ENCODE peak calls at places on chromosomes 1 and 21, in six cellular contexts. One of them, this sample, is unnamed.
A peak's percentile ranks its signal among the peaks of the same experiment; 100 is the strongest.

GRCh38 chr1:212955098-212955497 is 4.8 kb downstream of the VASH2 start:
- DNase-seq in A549: no peak
- DNase-seq in IMR-90: no peak
- DNase-seq in HepG2: no peak
- DNase-seq in GM12878: peak; percentile 68
- DNase-seq in K562: no peak
- DNase-seq in this sample: no peak

GRCh38 chr1:236338096-236338495 is 56.0 kb upstream of the EDARADD start:
- DNase-seq in HepG2: no peak
- DNase-seq in GM12878: no peak
- DNase-seq in K562: no peak
- DNase-seq in A549: no peak
- DNase-seq in IMR-90: peak; percentile 1
- DNase-seq in this sample: no peak

GRCh38 chr1:11955221-11955620 is 20.7 kb downstream of the PLOD1 start:
- DNase-seq in IMR-90: no peak
- DNase-seq in K562: peak; percentile 36
- DNase-seq in GM12878: no peak
- DNase-seq in HepG2: no peak
- DNase-seq in A549: no peak
- DNase-seq in this sample: no peak

GRCh38 chr1:244735404-244735803 is 82.5 kb downstream of the DESI2 start:
- DNase-seq in GM12878: peak; percentile 7
- DNase-seq in IMR-90: peak; percentile 20
- DNase-seq in A549: peak; percentile 38
- DNase-seq in HepG2: no peak
- DNase-seq in K562: no peak
- DNase-seq in this sample: no peak

GRCh38 chr1:16174261-16174871 is 18.5 kb upstream of the EPHA2 start:
- DNase-seq in A549: no peak
- DNase-seq in GM12878: no peak
- DNase-seq in IMR-90: no peak
- DNase-seq in K562: no peak
- DNase-seq in HepG2: no peak
- DNase-seq in this sample: no peak

GRCh38 chr21:42622284-42622683 is 31.1 kb upstream of the PDE9A start:
- DNase-seq in K562: no peak
- DNase-seq in IMR-90: no peak
- DNase-seq in GM12878: no peak
- DNase-seq in A549: no peak
- DNase-seq in HepG2: no peak
- DNase-seq in this sample: no peak

GRCh38 chr1:76198452-76198851 is 123.9 kb downstream of the ST6GALNAC3 start:
- DNase-seq in HepG2: no peak
- DNase-seq in IMR-90: no peak
- DNase-seq in A549: no peak
- DNase-seq in K562: no peak
- DNase-seq in GM12878: no peak
- DNase-seq in this sample: no peak

GRCh38 chr1:213192026-213192425 is 141.0 kb downstream of the RPS6KC1 start:
- DNase-seq in K562: no peak
- DNase-seq in IMR-90: no peak
- DNase-seq in A549: no peak
- DNase-seq in GM12878: no peak
- DNase-seq in HepG2: no peak
- DNase-seq in this sample: no peak

GRCh38 chr1:183734600-183735036 is 70.3 kb upstream of the RGL1 start:
- DNase-seq in IMR-90: peak; percentile 48
- DNase-seq in K562: no peak
- DNase-seq in A549: no peak
- DNase-seq in GM12878: no peak
- DNase-seq in HepG2: no peak
- DNase-seq in this sample: no peak

GRCh38 chr1:181112071-181112929 is 23.8 kb downstream of the IER5 start:
- DNase-seq in K562: peak; percentile 70
- DNase-seq in GM12878: no peak
- DNase-seq in A549: peak; percentile 99
- DNase-seq in HepG2: peak; percentile 97
- DNase-seq in IMR-90: peak; percentile 100
- DNase-seq in this sample: no peak

GRCh38 chr1:91730781-91731732 is 154.9 kb downstream of the TGFBR3 start:
- DNase-seq in A549: peak; percentile 29
- DNase-seq in GM12878: no peak
- DNase-seq in HepG2: no peak
- DNase-seq in K562: peak; percentile 62
- DNase-seq in IMR-90: peak; percentile 75
- DNase-seq in this sample: no peak

GRCh38 chr1:115807723-115808122 is 33.2 kb downstream of the NHLH2 start:
- DNase-seq in A549: peak; percentile 67
- DNase-seq in K562: peak; percentile 62
- DNase-seq in IMR-90: peak; percentile 66
- DNase-seq in GM12878: peak; percentile 13
- DNase-seq in HepG2: peak; percentile 64
- DNase-seq in this sample: peak; percentile 51

GRCh38 chr1:15206418-15207030 is 40.5 kb upstream of the FHAD1 start:
- DNase-seq in HepG2: peak; percentile 88
- DNase-seq in GM12878: peak; percentile 13
- DNase-seq in A549: no peak
- DNase-seq in IMR-90: peak; percentile 58
- DNase-seq in K562: no peak
- DNase-seq in this sample: no peak

GRCh38 chr1:57826535-57826934 is 402.7 kb upstream of the DAB1 start:
- DNase-seq in HepG2: no peak
- DNase-seq in K562: no peak
- DNase-seq in A549: no peak
- DNase-seq in IMR-90: no peak
- DNase-seq in GM12878: no peak
- DNase-seq in this sample: peak; percentile 21

GRCh38 chr21:18147678-18148077 is 97.0 kb upstream of the CHODL start:
- DNase-seq in K562: no peak
- DNase-seq in HepG2: no peak
- DNase-seq in A549: no peak
- DNase-seq in IMR-90: no peak
- DNase-seq in GM12878: no peak
- DNase-seq in this sample: no peak

GRCh38 chr1:21604208-21604957 is 64.8 kb downstream of the RAP1GAP start:
- DNase-seq in IMR-90: peak; percentile 38
- DNase-seq in HepG2: no peak
- DNase-seq in K562: no peak
- DNase-seq in A549: no peak
- DNase-seq in GM12878: no peak
- DNase-seq in this sample: no peak

GRCh38 chr1:1677718-1678580 is 14.6 kb downstream of the SLC35E2B start:
- DNase-seq in GM12878: peak; percentile 86
- DNase-seq in HepG2: no peak
- DNase-seq in K562: peak; percentile 13
- DNase-seq in IMR-90: no peak
- DNase-seq in A549: no peak
- DNase-seq in this sample: peak; percentile 20

GRCh38 chr1:33641099-33641830 is 168.8 kb downstream of the ZSCAN20 start:
- DNase-seq in HepG2: peak; percentile 13
- DNase-seq in K562: peak; percentile 35
- DNase-seq in GM12878: no peak
- DNase-seq in IMR-90: peak; percentile 14
- DNase-seq in A549: peak; percentile 26
- DNase-seq in this sample: no peak

GRCh38 chr1:115764541-115764940 is 4.0 kb downstream of the CASQ2 start:
- DNase-seq in HepG2: peak; percentile 57
- DNase-seq in A549: peak; percentile 24
- DNase-seq in K562: peak; percentile 29
- DNase-seq in GM12878: no peak
- DNase-seq in IMR-90: peak; percentile 18
- DNase-seq in this sample: peak; percentile 45

GRCh38 chr1:226064816-226065248 is 2.3 kb downstream of the H3-3A start:
- DNase-seq in GM12878: no peak
- DNase-seq in IMR-90: peak; percentile 72
- DNase-seq in K562: no peak
- DNase-seq in HepG2: peak; percentile 56
- DNase-seq in A549: peak; percentile 65
- DNase-seq in this sample: peak; percentile 39

GRCh38 chr1:95534985-95535384 is 301.0 kb downstream of the RWDD3 start:
- DNase-seq in K562: no peak
- DNase-seq in A549: peak; percentile 14
- DNase-seq in GM12878: no peak
- DNase-seq in IMR-90: no peak
- DNase-seq in HepG2: no peak
- DNase-seq in this sample: no peak

GRCh38 chr1:223713546-223714420 is 1.4 kb downstream of the CAPN2 start:
- DNase-seq in K562: peak; percentile 54
- DNase-seq in IMR-90: peak; percentile 26
- DNase-seq in HepG2: no peak
- DNase-seq in GM12878: no peak
- DNase-seq in A549: no peak
- DNase-seq in this sample: no peak

GRCh38 chr1:47555841-47556616 is 118.2 kb downstream of the FOXD2 start:
- DNase-seq in IMR-90: no peak
- DNase-seq in HepG2: no peak
- DNase-seq in GM12878: no peak
- DNase-seq in A549: no peak
- DNase-seq in K562: no peak
- DNase-seq in this sample: no peak

GRCh38 chr1:230173176-230173575 is 106.1 kb downstream of the GALNT2 start:
- DNase-seq in IMR-90: no peak
- DNase-seq in K562: no peak
- DNase-seq in GM12878: no peak
- DNase-seq in HepG2: no peak
- DNase-seq in A549: no peak
- DNase-seq in this sample: no peak

GRCh38 chr21:45390121-45390751 is 14.7 kb upstream of the COL18A1 start:
- DNase-seq in K562: no peak
- DNase-seq in GM12878: no peak
- DNase-seq in HepG2: no peak
- DNase-seq in A549: no peak
- DNase-seq in IMR-90: no peak
- DNase-seq in this sample: no peak
- TF ChIP-seq SMC3 in K562: no peak
- TF ChIP-seq SMC3 in GM12878: no peak
- TF ChIP-seq SMC3 in HepG2: no peak
- TF ChIP-seq SMC3 in A549: no peak
- TF ChIP-seq SMC3 in IMR-90: no peak
- TF ChIP-seq SMC3 in this sample: no peak

DNA sequence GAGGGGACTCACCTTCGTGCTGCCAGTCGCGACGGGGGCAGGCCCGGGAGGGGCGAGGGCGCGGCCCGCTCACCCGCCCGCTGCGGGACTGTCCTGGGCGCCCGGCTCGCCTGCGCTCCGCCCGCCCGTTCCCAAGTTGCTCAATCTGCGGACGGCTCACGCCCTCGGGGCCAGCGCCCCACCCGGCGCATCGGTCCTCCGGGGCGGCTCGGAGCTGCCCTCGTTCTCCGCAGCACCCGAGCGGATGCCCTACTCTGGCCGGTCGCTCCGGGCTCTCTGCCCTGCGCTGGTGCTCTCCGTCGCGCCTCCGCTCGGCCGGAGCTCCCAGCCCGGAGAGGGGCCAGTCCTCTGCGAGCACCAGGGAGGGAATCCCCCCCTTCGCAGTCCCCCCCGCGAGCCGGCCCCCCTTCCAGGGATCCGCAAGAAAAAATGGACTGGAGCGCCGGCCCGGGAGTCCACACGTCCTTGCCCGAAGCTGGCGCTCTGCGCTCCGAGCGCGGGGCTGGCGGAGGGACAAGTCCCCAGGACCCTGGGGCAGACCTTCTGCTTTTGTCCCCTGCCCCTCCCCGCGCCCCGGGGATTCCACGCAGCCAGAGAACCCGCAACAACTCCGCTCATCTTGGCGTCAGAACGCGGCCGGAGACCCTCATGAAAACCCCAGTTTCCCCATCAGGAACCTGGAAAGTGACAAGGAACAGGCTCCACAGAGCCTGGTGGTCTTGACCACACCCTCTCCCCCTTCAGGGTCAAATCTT is at the start of gene RSPO1:
- DNase-seq in HepG2: no peak
- DNase-seq in IMR-90: no peak
- DNase-seq in GM12878: no peak
- DNase-seq in A549: peak; percentile 22
- DNase-seq in K562: peak; percentile 31
- DNase-seq in this sample: peak; percentile 91
- TF ChIP-seq SMC3 in HepG2: no peak
- TF ChIP-seq SMC3 in IMR-90: no peak
- TF ChIP-seq SMC3 in GM12878: no peak
- TF ChIP-seq SMC3 in A549: no peak
- TF ChIP-seq SMC3 in K562: no peak
- TF ChIP-seq SMC3 in this sample: no peak

GRCh38 chr21:9837946-9838801 is 683.2 kb upstream of the TPTE start:
- DNase-seq in GM12878: no peak
- DNase-seq in K562: peak; percentile 44
- DNase-seq in IMR-90: no peak
- DNase-seq in A549: no peak
- DNase-seq in HepG2: no peak
- DNase-seq in this sample: peak; percentile 61

GRCh38 chr21:9839011-9839661 is 682.2 kb upstream of the TPTE start:
- DNase-seq in K562: peak; percentile 45
- DNase-seq in IMR-90: no peak
- DNase-seq in HepG2: no peak
- DNase-seq in GM12878: no peak
- DNase-seq in A549: no peak
- DNase-seq in this sample: peak; percentile 41
- TF ChIP-seq SMC3 in K562: no peak
- TF ChIP-seq SMC3 in IMR-90: no peak
- TF ChIP-seq SMC3 in HepG2: no peak
- TF ChIP-seq SMC3 in GM12878: no peak
- TF ChIP-seq SMC3 in A549: no peak
- TF ChIP-seq SMC3 in this sample: no peak

GRCh38 chr1:219536038-219536437 is 76.9 kb downstream of the ZC3H11B start:
- DNase-seq in GM12878: no peak
- DNase-seq in A549: no peak
- DNase-seq in HepG2: no peak
- DNase-seq in IMR-90: no peak
- DNase-seq in K562: no peak
- DNase-seq in this sample: no peak

GRCh38 chr1:219538886-219539285 is 74.0 kb downstream of the ZC3H11B start:
- DNase-seq in GM12878: no peak
- DNase-seq in HepG2: no peak
- DNase-seq in IMR-90: no peak
- DNase-seq in K562: no peak
- DNase-seq in A549: no peak
- DNase-seq in this sample: no peak

GRCh38 chr1:219539645-219540254 is 73.2 kb downstream of the ZC3H11B start:
- DNase-seq in K562: no peak
- DNase-seq in HepG2: no peak
- DNase-seq in A549: no peak
- DNase-seq in IMR-90: no peak
- DNase-seq in GM12878: no peak
- DNase-seq in this sample: no peak

GRCh38 chr1:219535021-219535420 is 77.9 kb downstream of the ZC3H11B start:
- DNase-seq in K562: no peak
- DNase-seq in A549: no peak
- DNase-seq in GM12878: no peak
- DNase-seq in IMR-90: no peak
- DNase-seq in HepG2: no peak
- DNase-seq in this sample: no peak

DNA sequence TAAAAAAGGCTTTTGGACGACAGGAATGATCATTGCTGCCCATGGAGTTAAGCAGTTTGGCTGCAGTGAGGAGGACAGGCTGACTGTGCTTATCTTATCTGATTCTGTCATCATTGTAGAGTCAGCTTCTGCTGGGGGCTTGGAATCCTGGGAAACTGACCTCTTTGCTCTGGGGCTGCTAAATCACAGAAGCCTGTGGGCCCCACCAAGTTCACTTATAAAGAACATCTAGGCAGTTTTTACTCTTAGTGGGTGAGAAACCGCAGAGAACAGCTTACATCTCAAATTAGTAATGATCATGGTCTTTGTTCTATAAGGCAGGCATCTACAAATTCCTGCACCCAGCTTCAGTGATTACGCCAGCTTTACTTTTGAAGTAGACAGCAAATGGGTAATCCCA is 75.7 kb downstream of the ZC3H11B start:
- DNase-seq in K562: no peak
- DNase-seq in GM12878: no peak
- DNase-seq in IMR-90: no peak
- DNase-seq in HepG2: no peak
- DNase-seq in A549: no peak
- DNase-seq in this sample: peak; percentile 36
- TF ChIP-seq SMC3 in K562: no peak
- TF ChIP-seq SMC3 in GM12878: no peak
- TF ChIP-seq SMC3 in IMR-90: no peak
- TF ChIP-seq SMC3 in HepG2: no peak
- TF ChIP-seq SMC3 in A549: no peak
- TF ChIP-seq SMC3 in this sample: no peak

This sample was measured in SK-N-SH.